ENCODE peak calls at places on chromosomes 7 and 10, in five cellular contexts. X, D, N, F and Q are unnamed samples.

GRCh38 chr10:108877130-108877529 is 1046.2 kb downstream of the XPNPEP1 start:
- DNase-seq in X (no peak), F (no peak), D (no peak), N (no peak), Q (no peak)

GRCh38 chr7:88566174-88566729 is 193.2 kb upstream of the ZNF804B start:
- DNase-seq in D (no peak), X (no peak), F (no peak), N (no peak), Q (no peak)

GRCh38 chr7:71900556-71900955 is 511.6 kb downstream of the CALN1 start:
- DNase-seq in D (no peak), F (no peak), N (no peak), X (no peak), Q (no peak)

GRCh38 chr10:119209050-119209735 is 1.8 kb downstream of the GRK5 start:
- DNase-seq in F (peak), D (peak), N (no peak), X (peak), Q (peak)

GRCh38 chr10:106615081-106615480 is 549.4 kb downstream of the SORCS1 start:
- DNase-seq in D (no peak), F (no peak), X (no peak), N (no peak), Q (no peak)

GRCh38 chr10:200405-200804 is 65.2 kb downstream of the ZMYND11 start:
- DNase-seq in X (no peak), N (no peak), F (no peak), D (no peak), Q (no peak)

GRCh38 chr7:151386301-151387160 is 23.3 kb downstream of the WDR86 start:
- DNase-seq in N (no peak), F (no peak), X (no peak), D (no peak), Q (no peak)

GRCh38 chr10:3783721-3784432 is 1.1 kb downstream of the KLF6 start:
- DNase-seq in N (no peak), D (peak), F (peak), X (no peak), Q (peak)

GRCh38 chr7:42618649-42619315 is 293.1 kb downstream of the C7orf25 start:
- DNase-seq in F (no peak), D (no peak), X (no peak), N (no peak), Q (no peak)

GRCh38 chr7:84786073-84786472 is 400.8 kb downstream of the SEMA3D start:
- DNase-seq in D (no peak), N (no peak), X (no peak), F (no peak), Q (no peak)

GRCh38 chr10:128064615-128065580 is 61.3 kb downstream of the MKI67 start:
- DNase-seq in F (peak), N (peak), D (peak), X (peak), Q (no peak)

GRCh38 chr10:22833781-22834180 is 94.1 kb upstream of the ARMC3 start:
- DNase-seq in D (no peak), N (no peak), F (no peak), X (no peak), Q (no peak)

GRCh38 chr7:87608443-87608842 is 7.8 kb upstream of the ABCB1 start:
- DNase-seq in X (no peak), D (no peak), F (no peak), N (no peak), Q (no peak)

GRCh38 chr7:92835140-92835850 is 1.1 kb downstream of the CDK6 start:
- DNase-seq in D (peak), F (peak), X (peak), N (no peak), Q (peak)